ENCODE peak calls at places on chromosomes 3 and 15, in five cellular contexts. N is dorsolateral prefrontal cortex, Q is GM12878, Y is AG10803, W is Calu3. T is an unnamed sample.

GRCh38 chr3:196942915-196943277 is 568 bp upstream of the NCBP2 start:
- DNase-seq in N (no peak), Q (no peak), Y (no peak), W (peak; percentile 13), T (no peak)

GRCh38 chr3:32502089-32502943 is at the start of gene CMTM6:
- DNase-seq in N (peak; percentile 86), Q (no peak), Y (peak; percentile 77), W (peak; percentile 79), T (peak; percentile 90)

GRCh38 chr3:196096382-196096953 is 14.6 kb upstream of the TFRC start:
- DNase-seq in N (peak; percentile 37), Q (peak; percentile 87), Y (peak; percentile 4), W (no peak), T (no peak)

GRCh38 chr3:46065294-46065705 is 38.0 kb upstream of the XCR1 start:
- DNase-seq in N (no peak), Q (peak; percentile 56), Y (no peak), W (peak; percentile 65), T (no peak)

GRCh38 chr15:77870195-77871065 is 207.1 kb downstream of the TBC1D2B start:
- DNase-seq in N (peak; percentile 71), Q (no peak), Y (peak; percentile 57), W (peak; percentile 90), T (peak; percentile 64)

GRCh38 chr3:14534379-14535191 is 5.6 kb downstream of the GRIP2 start:
- DNase-seq in N (no peak), Q (no peak), Y (no peak), W (no peak), T (no peak)

GRCh38 chr3:138114988-138115971 is at the start of gene DZIP1L:
- DNase-seq in N (peak; percentile 59), Q (no peak), Y (peak; percentile 67), W (peak; percentile 85), T (peak; percentile 28)

GRCh38 chr15:22887157-22887951 is 48.9 kb downstream of the NIPA2 start:
- DNase-seq in N (no peak), Q (no peak), Y (peak; percentile 78), W (no peak), T (no peak)

GRCh38 chr3:13853978-13854296 is 25.9 kb downstream of the WNT7A start:
- DNase-seq in N (no peak), Q (no peak), Y (no peak), W (peak; percentile 84), T (no peak)

GRCh38 chr3:16604433-16604832 is 790 bp downstream of the DAZL start:
- DNase-seq in N (no peak), Q (no peak), Y (no peak), W (no peak), T (no peak)
- TF ChIP-seq CTCF in N (no peak), Q (no peak), Y (no peak), W (no peak), T (no peak)

GRCh38 chr3:25468866-25469319 is 40.8 kb downstream of the RARB start:
- DNase-seq in N (no peak), Q (no peak), Y (peak; percentile 68), W (no peak), T (no peak)
- TF ChIP-seq CTCF in N (no peak), Q (no peak), Y (peak; percentile 36), W (no peak), T (no peak)

GRCh38 chr15:68658641-68659358 is 80.0 kb downstream of the CORO2B start:
- DNase-seq in N (no peak), Q (no peak), Y (no peak), W (no peak), T (no peak)
- TF ChIP-seq CTCF in N (peak; percentile 18), Q (no peak), Y (peak; percentile 8), W (no peak), T (no peak)

DNA sequence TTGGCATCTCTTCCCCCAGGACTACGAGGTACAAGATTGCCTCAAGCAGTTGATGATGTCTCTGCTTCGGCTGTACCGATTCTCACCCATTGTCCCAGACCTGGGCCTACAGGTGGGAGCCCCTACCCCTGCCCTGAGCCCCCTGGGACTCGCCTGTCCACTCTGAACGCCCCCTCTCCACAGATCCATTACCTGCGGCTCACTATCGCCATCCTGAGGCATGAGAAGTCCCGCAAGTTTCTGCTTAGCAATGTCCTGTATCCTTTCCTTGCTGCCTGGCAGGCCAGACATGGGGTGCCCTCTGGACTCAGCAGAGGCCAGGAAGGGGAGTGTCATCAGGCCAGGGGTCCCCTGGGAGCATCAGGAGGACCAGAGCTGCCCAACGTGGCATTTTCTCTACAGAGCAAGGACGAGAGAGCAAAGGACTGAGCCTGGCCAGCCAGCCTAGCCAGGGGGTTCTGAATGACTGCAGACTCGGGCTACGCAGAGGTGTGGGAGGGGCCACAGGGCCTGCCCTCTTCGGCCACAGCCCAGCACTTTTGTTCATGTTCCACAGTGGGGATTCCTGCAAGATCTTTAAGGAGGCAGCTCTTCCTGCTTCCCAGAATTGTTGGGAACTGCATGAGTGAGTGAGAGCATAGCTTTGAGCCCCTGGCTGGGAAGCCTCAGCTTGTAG is 11.2 kb downstream of the RNF123 start:
- DNase-seq in N (no peak), Q (no peak), Y (no peak), W (no peak), T (no peak)
- TF ChIP-seq CTCF in N (no peak), Q (no peak), Y (no peak), W (no peak), T (peak; percentile 10)

GRCh38 chr3:57826286-57826951 is 70.3 kb downstream of the SLMAP start:
- DNase-seq in N (no peak), Q (no peak), Y (peak; percentile 9), W (no peak), T (no peak)
- TF ChIP-seq CTCF in N (peak; percentile 40), Q (no peak), Y (peak; percentile 45), W (no peak), T (peak; percentile 24)

DNA sequence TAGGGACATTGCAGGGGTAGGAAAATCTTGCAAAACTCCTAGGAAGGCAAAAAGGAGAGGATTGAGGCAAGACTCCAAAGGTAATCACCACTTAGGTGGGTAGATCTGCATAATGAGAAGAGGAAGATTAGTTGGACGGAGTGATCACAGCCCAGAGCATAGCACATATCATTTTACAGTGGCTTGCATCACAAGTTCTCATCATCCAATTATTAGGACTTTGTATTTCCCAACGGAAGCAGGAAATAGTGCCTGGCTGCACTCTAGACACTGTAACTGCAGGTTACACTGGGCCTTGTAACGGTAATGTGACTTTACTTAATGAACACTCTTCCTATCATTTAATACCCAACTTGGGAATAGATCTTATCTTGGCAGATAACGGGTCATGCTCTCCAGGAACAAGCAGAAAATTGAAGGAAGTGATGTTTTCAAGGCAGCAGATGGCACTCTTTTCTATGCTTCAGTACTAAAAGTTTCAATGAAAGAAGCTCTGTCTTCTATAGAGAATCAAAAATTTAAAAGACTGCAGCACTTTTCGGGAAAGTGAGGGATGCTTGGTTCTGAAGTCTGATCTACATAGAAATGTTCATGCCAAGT is 101.9 kb upstream of the KCNMB2 start:
- DNase-seq in N (no peak), Q (no peak), Y (no peak), W (no peak), T (no peak)
- TF ChIP-seq CTCF in N (peak; percentile 69), Q (peak; percentile 26), Y (peak; percentile 43), W (no peak), T (peak; percentile 22)

T was measured in D721Med.